ENCODE peak calls at places on chromosomes 11 and 22, in five cellular contexts. A is ovary; X is lung; Q is bronchial epithelial cell; O is CD8-positive, alpha-beta T cell. Y is an unnamed sample.

GRCh38 chr22:48083502-48083901 is 1321.1 kb downstream of the TBC1D22A start:
- DNase-seq in A (no peak), X (no peak), Q (no peak), O (no peak), Y (no peak)

GRCh38 chr11:67280341-67280790 is 8.7 kb upstream of the ANKRD13D start:
- DNase-seq in A (peak), X (no peak), Q (no peak), O (no peak), Y (no peak)

GRCh38 chr22:49525366-49525765 is 302.3 kb downstream of the BRD1 start:
- DNase-seq in A (no peak), X (no peak), Q (no peak), O (no peak), Y (no peak)

GRCh38 chr22:19052941-19053551 is 69.2 kb downstream of the DGCR2 start:
- DNase-seq in A (no peak), X (no peak), Q (no peak), O (no peak), Y (no peak)

GRCh38 chr11:8099291-8099899 is 18.4 kb downstream of the TUB start:
- DNase-seq in A (peak), X (peak), Q (peak), O (peak), Y (peak)

GRCh38 chr22:38141574-38141973 is 31.1 kb upstream of the BAIAP2L2 start:
- DNase-seq in A (no peak), X (no peak), Q (no peak), O (no peak), Y (no peak)

GRCh38 chr11:26572770-26573402 is 823 bp upstream of the MUC15 start:
- DNase-seq in A (no peak), X (no peak), Q (peak), O (no peak), Y (no peak)

GRCh38 chr11:22432331-22433065 is 94.3 kb downstream of the SLC17A6 start:
- DNase-seq in A (peak), X (no peak), Q (no peak), O (no peak), Y (no peak)

GRCh38 chr11:103433380-103433779 is 324.2 kb downstream of the DYNC2H1 start:
- DNase-seq in A (no peak), X (no peak), Q (peak), O (no peak), Y (peak)

GRCh38 chr11:9992306-9992705 is 301.7 kb downstream of the SBF2 start:
- DNase-seq in A (no peak), X (no peak), Q (no peak), O (no peak), Y (no peak)

GRCh38 chr11:71179877-71180276 is 72.5 kb downstream of the SHANK2 start:
- DNase-seq in A (no peak), X (no peak), Q (peak), O (no peak), Y (no peak)

GRCh38 chr22:26851125-26851524 is 193.7 kb downstream of the MIAT start:
- DNase-seq in A (no peak), X (peak), Q (no peak), O (no peak), Y (no peak)

GRCh38 chr11:13465909-13466371 is 2.9 kb upstream of the BTBD10 start:
- DNase-seq in A (no peak), X (no peak), Q (peak), O (no peak), Y (no peak)

GRCh38 chr11:129894281-129895125 is 875 bp downstream of the NFRKB start:
- DNase-seq in A (no peak), X (no peak), Q (peak), O (no peak), Y (no peak)

GRCh38 chr22:23525510-23525909 is 54.6 kb downstream of the IGLL1 start:
- DNase-seq in A (peak), X (no peak), Q (no peak), O (no peak), Y (no peak)

GRCh38 chr11:14235701-14236100 is 123.3 kb downstream of the RRAS2 start:
- DNase-seq in A (no peak), X (no peak), Q (no peak), O (no peak), Y (no peak)

GRCh38 chr11:90178751-90179150 is 44.1 kb downstream of the CHORDC1 start:
- DNase-seq in A (no peak), X (no peak), Q (peak), O (no peak), Y (no peak)

GRCh38 chr11:30583505-30584280 is 2.5 kb downstream of the MPPED2 start:
- DNase-seq in A (peak), X (no peak), Q (no peak), O (no peak), Y (no peak)

GRCh38 chr22:42621505-42622002 is 6.9 kb upstream of the POLDIP3 start:
- DNase-seq in A (peak), X (peak), Q (peak), O (peak), Y (peak)

GRCh38 chr11:43367382-43368178 is 8.9 kb downstream of the TTC17 start:
- DNase-seq in A (no peak), X (no peak), Q (peak), O (no peak), Y (no peak)

GRCh38 chr11:101915811-101916291 is 471 bp downstream of the ANGPTL5 start:
- DNase-seq in A (no peak), X (no peak), Q (peak), O (no peak), Y (peak)

GRCh38 chr11:83054001-83054400 is 17.7 kb downstream of the RAB30 start:
- DNase-seq in A (no peak), X (no peak), Q (no peak), O (no peak), Y (no peak)

GRCh38 chr11:120660024-120660565 is 148.5 kb downstream of the GRIK4 start:
- DNase-seq in A (peak), X (no peak), Q (peak), O (peak), Y (no peak)

GRCh38 chr11:117457031-117457785 is 129.6 kb downstream of the CEP164 start:
- DNase-seq in A (no peak), X (no peak), Q (no peak), O (no peak), Y (no peak)

GRCh38 chr11:16986434-16987204 is 27.6 kb downstream of the PLEKHA7 start:
- DNase-seq in A (peak), X (peak), Q (no peak), O (peak), Y (no peak)

GRCh38 chr11:31780078-31780971 is 30.8 kb downstream of the PAX6 start:
- DNase-seq in A (no peak), X (no peak), Q (no peak), O (no peak), Y (no peak)

GRCh38 chr11:84524422-84525051 is 1102.6 kb downstream of the DLG2 start:
- DNase-seq in A (no peak), X (no peak), Q (peak), O (no peak), Y (no peak)

GRCh38 chr11:93481696-93482095 is 61.5 kb downstream of the SMCO4 start:
- DNase-seq in A (no peak), X (no peak), Q (no peak), O (no peak), Y (no peak)

GRCh38 chr22:35480627-35481565 is 59.7 kb upstream of the RASD2 start:
- DNase-seq in A (no peak), X (no peak), Q (no peak), O (no peak), Y (no peak)

GRCh38 chr11:17382046-17382728 is 6.3 kb downstream of the KCNJ11 start:
- DNase-seq in A (no peak), X (no peak), Q (no peak), O (no peak), Y (no peak)

GRCh38 chr22:49377306-49377705 is 450.4 kb downstream of the BRD1 start:
- DNase-seq in A (no peak), X (peak), Q (no peak), O (no peak), Y (no peak)

GRCh38 chr11:15852179-15852578 is 504.2 kb downstream of the SOX6 start:
- DNase-seq in A (no peak), X (no peak), Q (peak), O (no peak), Y (no peak)
- TF ChIP-seq CTCF in A (no peak), X (no peak), Q (peak), O (no peak), Y (peak)

GRCh38 chr11:59705281-59705680 is 8.4 kb downstream of the OR10V1 start:
- DNase-seq in A (no peak), X (no peak), Q (peak), O (no peak), Y (no peak)
- TF ChIP-seq CTCF in A (no peak), X (no peak), Q (no peak), O (no peak), Y (no peak)

DNA sequence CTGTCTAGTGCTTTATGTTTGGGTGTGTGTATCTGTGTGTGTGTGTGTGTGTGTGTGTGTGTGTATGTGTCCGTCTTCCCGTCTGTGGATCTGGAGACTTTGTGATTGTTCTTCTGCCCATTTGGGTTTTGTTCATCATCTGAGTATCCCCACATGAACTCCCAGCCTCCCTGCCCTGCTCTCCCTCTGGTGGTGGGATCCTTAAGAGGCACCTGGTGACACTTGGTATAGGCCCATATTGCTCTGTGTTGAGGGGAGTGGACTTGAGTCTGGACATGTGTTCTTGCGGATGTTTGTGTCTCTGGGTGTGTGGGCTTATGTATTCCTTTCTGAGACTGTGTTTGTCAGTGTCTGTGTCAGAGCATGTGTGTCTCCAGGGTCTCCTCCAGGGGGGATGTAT is 15.3 kb downstream of the RCOR2 start:
- DNase-seq in A (no peak), X (no peak), Q (no peak), O (no peak), Y (no peak)
- TF ChIP-seq CTCF in A (no peak), X (no peak), Q (peak), O (no peak), Y (peak)

DNA sequence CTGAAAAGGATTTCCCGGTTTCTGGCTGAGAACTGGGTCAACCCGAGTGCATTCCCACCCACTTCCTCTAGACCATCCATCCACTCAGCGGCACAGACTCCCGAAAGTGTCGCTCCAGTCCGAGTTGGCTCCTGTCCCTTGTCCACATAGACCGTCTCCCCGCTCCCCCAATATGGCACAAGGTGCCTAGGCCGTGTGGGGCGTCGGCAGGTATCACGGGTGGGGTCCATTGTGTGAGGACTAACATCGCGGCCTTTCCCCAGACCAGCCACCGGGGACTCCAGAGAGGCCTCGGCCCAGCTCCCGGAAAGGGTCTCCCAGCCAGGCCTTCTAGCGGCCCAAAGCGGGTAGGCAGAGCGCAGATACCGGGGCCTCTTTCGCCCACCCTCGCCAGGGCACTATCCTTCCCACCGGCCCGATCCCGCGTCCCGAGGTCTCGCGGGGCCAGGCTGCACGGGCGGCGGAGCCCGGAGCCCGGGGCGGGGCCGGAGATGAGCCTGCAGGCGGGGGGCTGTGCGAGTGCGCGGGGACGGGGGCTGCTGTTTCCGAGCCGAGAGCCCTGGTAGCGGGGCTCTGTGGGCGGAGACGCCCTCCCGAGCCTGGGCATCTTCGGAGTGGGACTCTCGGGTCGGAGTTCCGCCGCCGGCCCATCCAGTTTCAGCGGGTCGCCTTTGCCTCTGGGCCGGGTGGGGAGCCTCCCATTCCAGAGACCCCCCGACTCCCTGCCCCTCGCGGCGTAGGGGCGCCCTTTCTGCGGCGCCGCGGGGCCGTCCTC is 21.1 kb downstream of the SERPINH1 start:
- DNase-seq in A (peak), X (peak), Q (no peak), O (peak), Y (no peak)
- TF ChIP-seq CTCF in A (peak), X (no peak), Q (no peak), O (no peak), Y (peak)

GRCh38 chr11:118845369-118845768 is 38.3 kb upstream of the CXCR5 start:
- DNase-seq in A (no peak), X (no peak), Q (peak), O (no peak), Y (no peak)
- TF ChIP-seq CTCF in A (no peak), X (no peak), Q (no peak), O (no peak), Y (no peak)

DNA sequence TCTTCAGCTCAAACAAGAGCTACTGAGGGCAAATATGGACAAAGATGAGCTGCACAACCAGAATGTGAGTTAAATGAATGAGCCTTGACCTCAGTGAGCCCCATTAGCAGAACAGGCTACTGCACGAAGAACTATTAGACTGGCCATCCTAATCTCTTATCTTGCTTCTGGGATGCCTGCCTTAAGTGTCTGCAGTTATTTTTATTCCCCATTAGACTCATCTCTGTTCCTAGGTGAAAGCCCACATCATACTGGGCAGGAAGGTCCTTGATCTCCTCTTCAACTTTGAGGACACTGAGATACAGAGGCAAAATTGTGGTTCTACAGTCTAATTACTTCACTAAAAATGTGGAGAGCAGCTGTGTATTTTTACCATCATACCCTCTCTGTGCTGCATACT is 32.8 kb upstream of the DLAT start:
- DNase-seq in A (no peak), X (no peak), Q (no peak), O (no peak), Y (no peak)
- TF ChIP-seq CTCF in A (no peak), X (no peak), Q (no peak), O (no peak), Y (no peak)

DNA sequence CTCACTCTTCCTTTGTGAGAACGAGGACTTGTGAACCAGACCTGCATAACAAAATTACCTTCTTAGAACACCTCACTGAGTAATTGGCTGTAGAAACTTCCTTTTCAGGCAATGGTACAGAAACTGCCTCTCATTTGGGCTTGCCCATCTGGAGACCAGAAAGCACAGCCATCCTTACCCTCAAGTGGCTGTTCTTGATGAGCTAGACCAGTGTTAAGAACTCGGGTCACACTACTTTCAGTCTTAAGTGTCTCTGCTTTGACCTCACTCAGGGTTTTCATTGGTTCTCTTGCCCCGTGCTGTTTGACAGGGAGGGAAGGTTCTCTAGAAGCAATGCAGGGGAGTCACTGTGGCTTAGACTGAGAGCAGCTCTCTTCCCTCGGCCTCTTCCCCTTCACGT is 29.3 kb downstream of the NAT10 start:
- DNase-seq in A (no peak), X (no peak), Q (no peak), O (no peak), Y (no peak)
- TF ChIP-seq CTCF in A (no peak), X (no peak), Q (no peak), O (no peak), Y (no peak)

DNA sequence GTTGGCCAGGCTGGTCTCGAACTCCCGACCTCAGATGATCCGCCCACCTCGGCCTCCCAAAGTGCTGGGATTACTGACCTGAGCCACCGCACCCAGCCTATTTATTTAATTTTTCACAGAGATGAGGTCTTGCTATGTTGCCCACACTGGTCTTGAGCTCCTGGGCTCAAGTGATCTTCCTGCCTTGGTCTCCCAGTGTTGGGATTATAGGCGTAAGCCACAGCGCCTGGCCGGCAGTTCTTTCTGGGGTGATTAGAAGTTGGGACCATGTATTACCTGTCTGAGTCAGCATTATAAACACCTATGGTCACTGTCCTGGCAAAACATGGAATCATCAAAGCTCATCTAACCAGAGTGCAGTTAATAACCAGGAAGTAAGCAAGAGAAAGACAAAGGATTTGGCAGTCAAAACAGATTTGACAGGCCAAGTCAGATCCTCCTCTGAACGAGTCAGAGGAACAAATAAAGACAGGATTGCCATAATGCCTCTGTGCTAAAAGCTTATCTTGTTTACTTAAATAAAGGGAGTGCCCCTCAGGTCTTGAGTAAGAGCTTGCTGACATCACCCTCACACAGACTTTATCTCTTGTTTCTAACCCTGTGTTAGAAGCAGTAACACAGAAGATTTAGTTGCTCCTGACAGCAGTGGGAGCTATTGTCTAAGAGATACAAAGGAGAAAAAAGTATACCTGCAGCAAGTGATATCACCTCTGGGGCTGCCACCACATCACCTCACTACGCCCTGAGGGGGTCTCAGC is 3.7 kb downstream of the SERPIND1 start:
- DNase-seq in A (no peak), X (no peak), Q (peak), O (no peak), Y (peak)
- TF ChIP-seq CTCF in A (no peak), X (no peak), Q (peak), O (no peak), Y (peak)

GRCh38 chr11:46162700-46163099 is 41.4 kb upstream of the PHF21A start:
- DNase-seq in A (no peak), X (no peak), Q (no peak), O (no peak), Y (no peak)

GRCh38 chr11:46159694-46160093 is 38.4 kb upstream of the PHF21A start:
- DNase-seq in A (no peak), X (no peak), Q (peak), O (no peak), Y (no peak)

GRCh38 chr11:46161201-46161600 is 39.9 kb upstream of the PHF21A start:
- DNase-seq in A (no peak), X (no peak), Q (no peak), O (no peak), Y (no peak)

DNA sequence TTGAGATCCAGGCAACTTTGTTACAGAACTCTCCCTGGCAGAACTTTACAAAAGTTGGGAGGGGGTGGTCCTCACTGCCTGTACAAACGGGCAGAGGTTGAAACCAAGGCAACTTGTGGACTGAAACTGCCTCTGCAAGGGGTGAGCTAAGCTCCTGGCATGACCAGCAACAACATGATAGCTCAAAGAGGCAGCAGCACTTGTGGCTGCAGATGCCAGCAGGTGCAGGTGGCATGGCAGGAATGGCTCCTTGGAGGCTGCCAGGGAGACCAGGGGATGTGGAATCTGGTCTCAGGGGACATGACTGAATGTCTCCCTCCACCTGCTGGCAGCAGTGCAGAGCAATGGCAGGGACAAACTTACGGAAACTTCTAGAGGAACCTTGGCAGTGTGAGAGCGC is 38.8 kb upstream of the PHF21A start:
- DNase-seq in A (no peak), X (no peak), Q (peak), O (no peak), Y (no peak)
- TF ChIP-seq CTCF in A (no peak), X (no peak), Q (peak), O (no peak), Y (no peak)

GRCh38 chr22:45192701-45193187 is 29.0 kb downstream of the NUP50 start:
- DNase-seq in A (peak), X (no peak), Q (no peak), O (no peak), Y (no peak)
- TF ChIP-seq CTCF in A (no peak), X (no peak), Q (no peak), O (no peak), Y (no peak)